ENCODE peak calls at places on chromosomes 4 and X, in ten cellular contexts. O is tibial artery; V is COLO829; L is iris pigment epithelial cell; R is naive B cell; P is NCI-H2081 treated with DMSO at 0.1 percent for 48 hours; N is activated CD8-positive, alpha-beta T cell treated with anti-CD3 and anti-CD28 coated beads for 36 hours; J is mesendoderm; A is SJSA1; I is skeletal muscle cell. E is an unnamed sample.

GRCh38 chr4:150006197-150006596 is 72.0 kb upstream of the DCLK2 start:
- DNase-seq in V (no peak), N (no peak), P (no peak), L (peak), R (no peak), I (no peak), A (no peak), J (no peak), O (no peak), E (no peak)

GRCh38 chr4:171846232-171846631 is 33.0 kb downstream of the GALNTL6 start:
- DNase-seq in P (peak), V (peak), I (no peak), N (peak), O (no peak), R (no peak), J (peak), L (peak), A (peak), E (peak)

GRCh38 chrX:124033821-124034220 is 72.3 kb downstream of the STAG2 start:
- DNase-seq in O (no peak), J (no peak), N (peak), L (peak), R (no peak), A (no peak), P (no peak), I (no peak), V (peak), E (no peak)

GRCh38 chrX:115690554-115691216 is 129.7 kb downstream of the PLS3 start:
- DNase-seq in J (peak), R (peak), A (peak), P (peak), V (peak), I (peak), N (peak), L (peak), O (peak), E (peak)

GRCh38 chr4:101682946-101683345 is 107.6 kb upstream of the BANK1 start:
- DNase-seq in A (no peak), L (no peak), I (no peak), J (no peak), V (no peak), O (no peak), N (no peak), P (no peak), R (no peak), E (no peak)

GRCh38 chr4:120749445-120750151 is 172.9 kb downstream of the PRDM5 start:
- DNase-seq in L (no peak), V (no peak), I (no peak), J (no peak), P (peak), O (no peak), N (peak), A (no peak), R (peak), E (peak)

GRCh38 chr4:119300072-119300387 is 21.9 kb downstream of the FABP2 start:
- DNase-seq in J (no peak), I (no peak), O (peak), V (peak), A (no peak), R (no peak), P (no peak), N (peak), L (peak), E (no peak)

GRCh38 chr4:77036206-77036605 is 39.6 kb downstream of the CCNI start:
- DNase-seq in O (no peak), N (no peak), L (peak), P (no peak), I (peak), J (no peak), A (peak), R (no peak), V (no peak), E (no peak)

GRCh38 chr4:73344106-73344505 is 60.0 kb upstream of the ALB start:
- DNase-seq in V (no peak), R (no peak), P (no peak), N (no peak), A (no peak), L (no peak), I (no peak), J (no peak), O (no peak), E (no peak)

GRCh38 chrX:519741-520140 is 110.8 kb upstream of the SHOX start:
- DNase-seq in I (no peak), A (no peak), P (no peak), V (no peak), O (no peak), N (no peak), L (peak), R (no peak), J (no peak), E (no peak)

GRCh38 chr4:75545526-75545925 is 10.3 kb upstream of the ODAPH start:
- DNase-seq in J (no peak), R (no peak), P (no peak), L (peak), O (no peak), V (no peak), I (no peak), N (no peak), A (no peak), E (no peak)

GRCh38 chr4:10806993-10807645 is 122.6 kb upstream of the CLNK start:
- DNase-seq in J (no peak), R (no peak), N (no peak), V (no peak), L (no peak), A (no peak), O (no peak), P (no peak), I (no peak), E (no peak)

GRCh38 chrX:10756365-10756915 is 136.1 kb upstream of the MID1 start:
- DNase-seq in N (no peak), O (no peak), L (peak), J (peak), V (peak), I (peak), P (no peak), R (no peak), A (peak), E (no peak)

GRCh38 chr4:152488246-152488645 is 47.6 kb downstream of the FBXW7 start:
- DNase-seq in N (no peak), V (peak), I (no peak), J (no peak), A (no peak), L (no peak), R (no peak), P (no peak), O (no peak), E (no peak)

GRCh38 chr4:148495463-148495862 is 53.2 kb upstream of the NR3C2 start:
- DNase-seq in V (no peak), R (no peak), I (no peak), P (no peak), N (no peak), L (no peak), J (peak), A (no peak), O (no peak), E (no peak)

GRCh38 chrX:154040307-154040756 is 20.6 kb upstream of the IRAK1 start:
- DNase-seq in J (no peak), R (no peak), A (no peak), V (peak), I (peak), P (no peak), L (peak), O (no peak), N (no peak), E (no peak)

GRCh38 chr4:150574678-150575077 is 7.3 kb upstream of the MAB21L2 start:
- DNase-seq in R (no peak), O (no peak), J (no peak), V (no peak), N (no peak), I (no peak), L (no peak), A (no peak), P (no peak), E (no peak)

GRCh38 chr4:172514011-172514410 is 654.6 kb upstream of the GALNT7 start:
- DNase-seq in N (no peak), A (no peak), J (no peak), R (no peak), O (no peak), P (no peak), V (no peak), L (no peak), I (no peak), E (no peak)

GRCh38 chrX:65745992-65746391 is 78.5 kb downstream of the MSN start:
- DNase-seq in A (no peak), O (no peak), P (no peak), I (no peak), J (peak), V (no peak), R (no peak), N (no peak), L (no peak), E (no peak)

GRCh38 chrX:133910539-133910938 is 74.9 kb downstream of the GPC3 start:
- DNase-seq in N (no peak), L (no peak), R (no peak), P (no peak), A (no peak), I (no peak), O (no peak), J (no peak), V (no peak), E (no peak)

GRCh38 chr4:185219551-185220344 is 10.3 kb downstream of the SNX25 start:
- DNase-seq in J (no peak), N (no peak), R (no peak), V (no peak), L (peak), P (no peak), O (no peak), I (peak), A (no peak), E (peak)

GRCh38 chrX:129641941-129642340 is 12.8 kb downstream of the APLN start:
- DNase-seq in A (peak), N (no peak), L (peak), J (no peak), V (no peak), R (no peak), P (no peak), I (no peak), O (no peak), E (no peak)

GRCh38 chrX:10617186-10617963 is 3.0 kb downstream of the MID1 start:
- DNase-seq in V (no peak), R (no peak), L (no peak), A (no peak), J (no peak), N (no peak), O (no peak), P (no peak), I (no peak), E (no peak)

GRCh38 chr4:104966349-104967033 is 180.2 kb upstream of the TET2 start:
- DNase-seq in P (no peak), O (no peak), N (peak), A (no peak), V (no peak), I (no peak), J (no peak), R (no peak), L (peak), E (no peak)

GRCh38 chrX:45801554-45801953 is 600.9 kb upstream of the DIPK2B start:
- DNase-seq in N (no peak), L (peak), A (no peak), P (peak), R (no peak), O (no peak), J (no peak), V (peak), I (no peak), E (peak)

E was measured in OCI-LY7.